ENCODE peak calls at places on chromosome 18, in eight cellular contexts. A, I, V, T, X, E, G and S are unnamed samples.
A peak's percentile ranks its signal among the peaks of the same experiment; 100 is the strongest.

GRCh38 chr18:7566587-7567486 is at the start of gene PTPRM:
- DNase-seq in T (peak; percentile 66), V (peak; percentile 94), I (peak; percentile 89), A (peak; percentile 36), X (peak; percentile 72), E (peak; percentile 61), G (no peak), S (peak; percentile 62)

GRCh38 chr18:24567199-24567598 is 106.8 kb downstream of the HRH4 start:
- DNase-seq in G (no peak), V (no peak), X (no peak), A (no peak), I (no peak), E (no peak), T (no peak), S (no peak)

GRCh38 chr18:67514901-67515540 is 1.5 kb downstream of the DSEL start:
- DNase-seq in V (no peak), T (no peak), E (no peak), I (no peak), G (no peak), X (no peak), A (no peak), S (no peak)

GRCh38 chr18:8889479-8889878 is 184.1 kb downstream of the MTCL1 start:
- DNase-seq in E (no peak), V (no peak), A (no peak), I (no peak), G (peak; percentile 36), T (no peak), X (no peak), S (no peak)

GRCh38 chr18:30106356-30106755 is 936.2 kb downstream of the DSC3 start:
- DNase-seq in A (no peak), X (no peak), G (no peak), I (no peak), E (no peak), T (no peak), V (no peak), S (no peak)

GRCh38 chr18:23835506-23835905 is 146.3 kb downstream of the LAMA3 start:
- DNase-seq in X (no peak), T (no peak), G (no peak), E (no peak), V (no peak), A (no peak), I (no peak), S (no peak)

GRCh38 chr18:28114472-28114871 is 62.5 kb downstream of the CDH2 start:
- DNase-seq in I (no peak), V (no peak), G (peak; percentile 64), A (no peak), T (no peak), X (no peak), E (no peak), S (no peak)

GRCh38 chr18:79657342-79657996 is 22.1 kb upstream of the CTDP1 start:
- DNase-seq in G (no peak), T (no peak), E (no peak), A (no peak), X (no peak), I (no peak), V (no peak), S (no peak)

GRCh38 chr18:75923169-75923568 is 495.7 kb upstream of the SMIM21 start:
- DNase-seq in T (no peak), I (no peak), X (peak; percentile 26), V (peak; percentile 86), E (no peak), A (no peak), G (no peak), S (no peak)

GRCh38 chr18:28267878-28268625 is 91.1 kb upstream of the CDH2 start:
- DNase-seq in T (no peak), I (no peak), V (no peak), X (no peak), A (no peak), E (no peak), G (peak; percentile 40), S (no peak)

GRCh38 chr18:22591231-22591630 is 173.5 kb upstream of the CTAGE1 start:
- DNase-seq in T (no peak), E (no peak), V (no peak), X (no peak), I (no peak), G (peak; percentile 71), A (no peak), S (peak; percentile 44)

GRCh38 chr18:49561127-49561376 is 805 bp upstream of the LIPG start:
- DNase-seq in V (no peak), E (no peak), I (no peak), T (no peak), A (no peak), G (no peak), X (no peak), S (no peak)

GRCh38 chr18:58761241-58761969 is 90.1 kb downstream of the MALT1 start:
- DNase-seq in G (no peak), A (no peak), T (no peak), V (no peak), X (no peak), E (peak; percentile 13), I (peak; percentile 66), S (no peak)

GRCh38 chr18:961644-962355 is 57.1 kb downstream of the ADCYAP1 start:
- DNase-seq in T (peak; percentile 54), E (peak; percentile 22), G (no peak), I (peak; percentile 48), X (peak; percentile 29), A (peak; percentile 23), V (no peak), S (peak; percentile 6)

GRCh38 chr18:34918856-34919255 is 122.4 kb upstream of the MAPRE2 start:
- DNase-seq in X (no peak), G (no peak), V (no peak), A (no peak), I (no peak), T (no peak), E (no peak), S (no peak)

GRCh38 chr18:37662546-37663339 is 97.1 kb upstream of the CELF4 start:
- DNase-seq in E (no peak), V (no peak), G (no peak), A (no peak), T (no peak), I (no peak), X (no peak), S (no peak)

GRCh38 chr18:35818353-35818667 is 154.2 kb upstream of the RMP24 start:
- DNase-seq in V (no peak), I (no peak), E (no peak), X (no peak), A (no peak), G (no peak), T (no peak), S (no peak)

GRCh38 chr18:76134631-76135030 is 360.4 kb downstream of the ZNF516 start:
- DNase-seq in I (no peak), V (no peak), E (no peak), T (no peak), X (no peak), A (no peak), G (no peak), S (no peak)

GRCh38 chr18:79121746-79122474 is 52.7 kb downstream of the ATP9B start:
- DNase-seq in T (no peak), G (peak; percentile 32), V (no peak), I (no peak), E (no peak), A (no peak), X (no peak), S (no peak)